ENCODE peak calls at places on chromosome 18, in nine cellular contexts. B is activated CD4-positive, alpha-beta T cell treated with anti-CD3 and anti-CD28 coated beads, Interleukin-2, amount 50 U/mL, for 1 hour; F is ascending aorta; I is right lobe of liver; L is T1000; G is AG09309; M is kidney epithelial cell; H is fibroblast of mammary gland; S is erythroblast. A is an unnamed sample.
A peak's percentile ranks its signal among the peaks of the same experiment; 100 is the strongest.

GRCh38 chr18:39732918-39733317 is 2167.3 kb upstream of the CELF4 start:
- DNase-seq in B (no peak), F (no peak), I (no peak), L (no peak), G (no peak), M (no peak), H (peak; percentile 1), S (no peak), A (no peak)

GRCh38 chr18:7452331-7452730 is 114.8 kb upstream of the PTPRM start:
- DNase-seq in B (no peak), F (no peak), I (no peak), L (no peak), G (no peak), M (no peak), H (peak; percentile 23), S (peak; percentile 37), A (no peak)

GRCh38 chr18:5451130-5451529 is 92.7 kb downstream of the EPB41L3 start:
- DNase-seq in B (no peak), F (no peak), I (no peak), L (no peak), G (no peak), M (no peak), H (peak; percentile 14), S (no peak), A (no peak)

GRCh38 chr18:44682181-44682870 is 1.6 kb downstream of the SETBP1 start:
- DNase-seq in B (no peak), F (no peak), I (no peak), L (no peak), G (no peak), M (no peak), H (no peak), S (no peak), A (no peak)

GRCh38 chr18:35024965-35025364 is 16.2 kb upstream of the MAPRE2 start:
- DNase-seq in B (no peak), F (no peak), I (peak; percentile 43), L (no peak), G (peak; percentile 86), M (no peak), H (peak; percentile 89), S (no peak), A (no peak)

GRCh38 chr18:24503182-24503581 is 42.7 kb downstream of the HRH4 start:
- DNase-seq in B (no peak), F (no peak), I (no peak), L (no peak), G (no peak), M (no peak), H (no peak), S (no peak), A (no peak)

GRCh38 chr18:54149078-54149697 is 75.3 kb downstream of the MBD2 start:
- DNase-seq in B (no peak), F (no peak), I (no peak), L (no peak), G (peak; percentile 72), M (peak; percentile 78), H (peak; percentile 95), S (no peak), A (no peak)

GRCh38 chr18:62999392-62999791 is 284.1 kb downstream of the PHLPP1 start:
- DNase-seq in B (no peak), F (no peak), I (peak; percentile 80), L (no peak), G (peak; percentile 33), M (no peak), H (peak; percentile 97), S (no peak), A (no peak)

GRCh38 chr18:36496022-36496421 is 198.5 kb downstream of the FHOD3 start:
- DNase-seq in B (no peak), F (no peak), I (no peak), L (no peak), G (no peak), M (no peak), H (no peak), S (no peak), A (no peak)

GRCh38 chr18:79403723-79404566 is 8.2 kb downstream of the NFATC1 start:
- DNase-seq in B (peak; percentile 42), F (no peak), I (peak; percentile 15), L (no peak), G (no peak), M (no peak), H (no peak), S (peak; percentile 48), A (no peak)

GRCh38 chr18:24928479-24928878 is 423.5 kb downstream of the ZNF521 start:
- DNase-seq in B (no peak), F (no peak), I (no peak), L (no peak), G (no peak), M (no peak), H (no peak), S (no peak), A (no peak)

GRCh38 chr18:26574958-26575864 is 26.9 kb upstream of the KCTD1 start:
- DNase-seq in B (no peak), F (no peak), I (peak; percentile 57), L (no peak), G (peak; percentile 29), M (no peak), H (peak; percentile 40), S (no peak), A (no peak)

GRCh38 chr18:10035306-10035991 is 121.6 kb downstream of the VAPA start:
- DNase-seq in B (no peak), F (no peak), I (no peak), L (no peak), G (no peak), M (no peak), H (peak; percentile 18), S (no peak), A (no peak)

GRCh38 chr18:60541661-60542060 is 169.1 kb upstream of the MC4R start:
- DNase-seq in B (no peak), F (no peak), I (no peak), L (no peak), G (no peak), M (no peak), H (no peak), S (no peak), A (no peak)

GRCh38 chr18:13680612-13681011 is 45.7 kb downstream of the FAM210A start:
- DNase-seq in B (no peak), F (no peak), I (no peak), L (no peak), G (no peak), M (no peak), H (peak; percentile 14), S (peak; percentile 55), A (no peak)

GRCh38 chr18:78192044-78192443 is 787.6 kb upstream of the SALL3 start:
- DNase-seq in B (no peak), F (no peak), I (peak; percentile 44), L (no peak), G (no peak), M (peak; percentile 9), H (no peak), S (no peak), A (no peak)

GRCh38 chr18:36905560-36905959 is 76.6 kb downstream of the KIAA1328 start:
- DNase-seq in B (no peak), F (no peak), I (no peak), L (no peak), G (no peak), M (no peak), H (no peak), S (no peak), A (no peak)

GRCh38 chr18:79380816-79381806 is 14.6 kb upstream of the NFATC1 start:
- DNase-seq in B (peak; percentile 71), F (no peak), I (no peak), L (peak; percentile 6), G (no peak), M (no peak), H (peak; percentile 41), S (peak; percentile 84), A (peak; percentile 49)

GRCh38 chr18:34158881-34159690 is 65.6 kb downstream of the NOL4 start:
- DNase-seq in B (no peak), F (no peak), I (peak; percentile 16), L (no peak), G (no peak), M (no peak), H (peak; percentile 5), S (no peak), A (no peak)

GRCh38 chr18:35289293-35290069 is 548 bp downstream of the ZSCAN30 start:
- DNase-seq in B (peak; percentile 30), F (no peak), I (no peak), L (no peak), G (no peak), M (no peak), H (peak; percentile 65), S (peak; percentile 57), A (no peak)

GRCh38 chr18:46624127-46624526 is 32.9 kb downstream of the LOXHD1 start:
- DNase-seq in B (no peak), F (no peak), I (no peak), L (no peak), G (no peak), M (no peak), H (no peak), S (no peak), A (no peak)

GRCh38 chr18:7748252-7749000 is 181.3 kb downstream of the PTPRM start:
- DNase-seq in B (no peak), F (no peak), I (no peak), L (no peak), G (no peak), M (no peak), H (no peak), S (no peak), A (no peak)

GRCh38 chr18:29501952-29502351 is 1325.0 kb upstream of the CDH2 start:
- DNase-seq in B (no peak), F (no peak), I (no peak), L (no peak), G (peak; percentile 17), M (peak; percentile 25), H (peak; percentile 90), S (no peak), A (no peak)

GRCh38 chr18:51559902-51560287 is 362.4 kb upstream of the MEX3C start:
- DNase-seq in B (no peak), F (no peak), I (no peak), L (no peak), G (no peak), M (no peak), H (no peak), S (no peak), A (no peak)

GRCh38 chr18:21904856-21905255 is 164.3 kb downstream of the MIB1 start:
- DNase-seq in B (no peak), F (no peak), I (peak; percentile 27), L (no peak), G (no peak), M (no peak), H (peak; percentile 22), S (no peak), A (no peak)

A was measured in central memory CD4-positive, alpha-beta T cell.